ENCODE peak calls at places on chromosomes 1 and 21, in five cellular contexts. W is pancreas, R is heart left ventricle, X is lower lobe of right lung, B is IMR-90. V is an unnamed sample.

GRCh38 chr1:25727026-25727818 is 72.8 kb upstream of the SELENON start:
- DNase-seq in W (peak; percentile 49), R (no peak), X (no peak), B (peak; percentile 49), V (no peak)

GRCh38 chr1:60277269-60277668 is 203.7 kb upstream of the C1orf87 start:
- DNase-seq in W (no peak), R (no peak), X (no peak), B (no peak), V (no peak)

GRCh38 chr1:29626066-29626465 is 389.7 kb downstream of the PTPRU start:
- DNase-seq in W (no peak), R (no peak), X (no peak), B (no peak), V (no peak)

GRCh38 chr1:211606914-211607751 is 28.2 kb upstream of the SLC30A1 start:
- DNase-seq in W (no peak), R (peak; percentile 41), X (peak; percentile 79), B (no peak), V (peak; percentile 50)

GRCh38 chr1:167173516-167174184 is 47.0 kb upstream of the POU2F1 start:
- DNase-seq in W (no peak), R (no peak), X (no peak), B (no peak), V (peak; percentile 27)

GRCh38 chr1:42876009-42876408 is 29.6 kb downstream of the ZNF691 start:
- DNase-seq in W (no peak), R (no peak), X (no peak), B (no peak), V (no peak)

GRCh38 chr1:218521414-218522169 is 176.5 kb downstream of the TGFB2 start:
- DNase-seq in W (no peak), R (peak; percentile 29), X (peak; percentile 47), B (peak; percentile 21), V (peak; percentile 68)

GRCh38 chr21:43778469-43779335 is 2.6 kb upstream of the CSTB start:
- DNase-seq in W (no peak), R (no peak), X (no peak), B (peak; percentile 29), V (no peak)

GRCh38 chr1:41072051-41072450 is 50.5 kb upstream of the SLFNL1 start:
- DNase-seq in W (no peak), R (no peak), X (no peak), B (peak; percentile 61), V (peak; percentile 48)

GRCh38 chr1:17776426-17776825 is 21.3 kb downstream of the ACTL8 start:
- DNase-seq in W (no peak), R (no peak), X (no peak), B (no peak), V (peak; percentile 18)

GRCh38 chr21:39529026-39529425 is 77.3 kb downstream of the SH3BGR start:
- DNase-seq in W (no peak), R (no peak), X (no peak), B (no peak), V (no peak)

GRCh38 chr1:87644500-87645245 is 316.0 kb downstream of the LMO4 start:
- DNase-seq in W (no peak), R (no peak), X (no peak), B (peak; percentile 71), V (peak; percentile 38)

GRCh38 chr1:21670956-21671902 is 2.1 kb upstream of the RAP1GAP start:
- DNase-seq in W (no peak), R (no peak), X (no peak), B (no peak), V (no peak)

GRCh38 chr1:40817791-40818263 is 34.2 kb downstream of the KCNQ4 start:
- DNase-seq in W (no peak), R (no peak), X (no peak), B (no peak), V (peak; percentile 19)

GRCh38 chr1:247906504-247907047 is 11.2 kb downstream of the OR2W3 start:
- DNase-seq in W (no peak), R (no peak), X (no peak), B (peak; percentile 32), V (peak; percentile 1)

GRCh38 chr1:212284332-212284743 is 872 bp upstream of the PPP2R5A start:
- DNase-seq in W (no peak), R (no peak), X (no peak), B (peak; percentile 16), V (no peak)

GRCh38 chr1:199685369-199685768 is 342.1 kb upstream of the NR5A2 start:
- DNase-seq in W (no peak), R (no peak), X (no peak), B (peak; percentile 75), V (peak; percentile 62)

GRCh38 chr1:240797050-240797449 is 185.1 kb upstream of the GREM2 start:
- DNase-seq in W (no peak), R (no peak), X (no peak), B (peak; percentile 12), V (peak; percentile 29)

GRCh38 chr1:219724440-219724839 is 111.5 kb upstream of the ZC3H11B start:
- DNase-seq in W (no peak), R (no peak), X (no peak), B (no peak), V (no peak)

GRCh38 chr1:110385369-110385768 is 5.5 kb downstream of the SLC16A4 start:
- DNase-seq in W (no peak), R (no peak), X (no peak), B (no peak), V (no peak)

GRCh38 chr1:109040627-109041613 is 982 bp downstream of the WDR47 start:
- DNase-seq in W (peak; percentile 68), R (peak; percentile 31), X (peak; percentile 58), B (no peak), V (peak; percentile 12)

GRCh38 chr1:47179988-47180563 is 9.8 kb downstream of the PDZK1IP1 start:
- DNase-seq in W (no peak), R (no peak), X (no peak), B (no peak), V (no peak)
- H3K4me3 ChIP-seq in W (peak overlapping the region; percentile 19), R (no peak overlapping the region), X (peak overlapping the region; percentile 45), B (no peak overlapping the region), V (no peak overlapping the region)

DNA sequence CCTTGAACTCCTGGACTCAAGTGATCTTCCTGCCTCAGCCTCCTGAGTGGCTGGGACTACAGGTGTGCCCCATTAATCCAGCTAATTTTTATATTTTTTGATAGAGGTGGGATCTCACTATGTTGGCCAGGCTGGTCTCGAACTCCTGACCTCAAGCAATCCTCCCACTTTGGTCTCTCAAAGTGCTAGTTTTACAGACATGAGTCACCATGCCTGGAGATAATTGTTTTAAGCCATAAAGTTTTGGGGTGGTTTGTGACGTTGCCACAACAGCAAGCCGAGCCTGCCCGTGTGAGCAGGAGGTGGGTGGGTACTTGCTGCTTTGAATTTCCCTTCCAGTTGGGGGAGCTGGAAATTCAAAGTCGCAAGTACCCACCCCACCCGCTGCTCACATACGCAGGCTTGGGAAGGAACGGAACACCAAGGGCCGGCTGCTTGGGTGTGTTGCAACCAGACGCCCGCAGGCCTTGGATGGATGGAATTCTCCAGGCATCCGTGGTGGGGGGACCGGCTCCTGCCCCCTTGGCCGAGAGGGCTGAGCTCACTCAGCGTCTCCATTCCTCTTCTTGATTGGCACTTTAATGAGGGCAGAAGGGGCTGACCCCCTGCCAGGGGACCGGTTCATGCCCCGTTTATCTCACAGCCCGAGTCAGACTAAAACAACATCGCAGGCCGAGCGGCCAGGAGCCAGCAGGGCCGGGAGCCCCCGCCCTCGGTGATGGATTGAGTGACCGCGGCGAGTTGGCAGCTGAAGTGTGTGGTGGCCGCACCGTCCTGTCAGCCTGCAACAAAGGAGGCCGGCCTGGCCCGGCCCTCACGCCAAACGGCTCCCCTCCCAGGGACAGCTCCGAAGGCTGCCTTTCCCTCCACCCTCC is 78.1 kb downstream of the DHRS3 start:
- DNase-seq in W (peak; percentile 63), R (peak; percentile 89), X (peak; percentile 77), B (peak; percentile 93), V (peak; percentile 62)
- H3K4me3 ChIP-seq in W (no peak overlapping the region), R (no peak overlapping the region), X (no peak overlapping the region), B (no peak overlapping the region), V (no peak overlapping the region)

GRCh38 chr1:201603613-201604232 is 64.8 kb downstream of the NAV1 start:
- DNase-seq in W (no peak), R (no peak), X (no peak), B (peak; percentile 82), V (no peak)

GRCh38 chr1:201605385-201605747 is 66.4 kb downstream of the NAV1 start:
- DNase-seq in W (no peak), R (no peak), X (no peak), B (peak; percentile 15), V (no peak)

GRCh38 chr1:201606096-201606495 is 67.2 kb downstream of the NAV1 start:
- DNase-seq in W (no peak), R (no peak), X (no peak), B (no peak), V (no peak)

GRCh38 chr1:201599548-201599947 is 60.6 kb downstream of the NAV1 start:
- DNase-seq in W (no peak), R (no peak), X (no peak), B (no peak), V (no peak)

DNA sequence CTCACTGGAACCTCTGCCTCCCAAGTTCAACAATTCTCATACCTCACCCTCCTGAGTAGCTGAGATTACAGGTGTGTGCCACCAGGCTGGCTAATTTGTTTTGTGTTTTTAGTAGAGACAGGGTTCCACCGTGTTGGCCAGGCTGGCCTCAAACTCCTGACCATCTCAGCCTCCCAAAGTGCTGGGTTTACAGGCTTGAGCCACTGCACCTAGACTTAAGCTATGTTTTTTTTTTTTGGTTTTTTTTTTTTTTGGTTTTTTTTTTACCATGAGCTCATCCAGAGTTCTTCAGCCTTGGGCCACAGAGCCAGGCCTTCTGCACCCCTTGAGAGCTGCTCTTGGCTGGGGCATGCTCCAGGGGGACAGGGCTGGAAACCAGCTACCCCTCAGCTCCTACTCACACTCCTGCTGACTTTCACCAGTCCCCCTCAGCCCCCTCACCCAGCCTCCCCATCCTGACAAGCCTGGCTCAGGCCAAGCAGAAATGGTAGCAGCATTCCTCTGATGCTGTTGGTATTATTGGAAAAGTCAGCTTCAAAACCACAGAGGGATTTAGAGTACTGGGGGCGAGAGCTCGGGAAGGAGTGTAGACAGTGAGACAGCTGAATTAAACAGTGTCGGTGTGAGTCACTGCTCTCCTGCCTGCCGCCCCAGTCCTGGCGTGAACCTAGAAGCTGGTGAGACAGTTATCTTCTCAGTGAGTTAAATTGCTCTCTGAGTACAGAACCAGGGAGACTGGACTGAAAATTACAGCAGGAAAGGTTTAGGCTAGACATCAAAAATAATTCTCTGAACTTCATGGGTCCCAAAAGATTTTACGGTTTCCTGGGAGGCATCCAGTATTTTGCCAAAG is 63.7 kb downstream of the NAV1 start:
- DNase-seq in W (no peak), R (peak; percentile 41), X (no peak), B (peak; percentile 96), V (peak; percentile 87)
- H3K4me3 ChIP-seq in W (no peak overlapping the region), R (no peak overlapping the region), X (no peak overlapping the region), B (no peak overlapping the region), V (no peak overlapping the region)

GRCh38 chr1:8880068-8880676 is 1.7 kb upstream of the ENO1 start:
- DNase-seq in W (no peak), R (no peak), X (no peak), B (peak; percentile 97), V (peak; percentile 93)
- H3K4me3 ChIP-seq in W (peak overlapping the region; percentile 83), R (no peak overlapping the region), X (no peak overlapping the region), B (no peak overlapping the region), V (no peak overlapping the region)